ENCODE peak calls at places on chromosomes 13 and 19, in seven cellular contexts. M is A549, Y is HTR-8/SVneo, I is type B pancreatic cell, H is hepatic stellate cell, J is amygdala, U is uterus. Q is an unnamed sample.

GRCh38 chr19:18736415-18737336 is 53.2 kb downstream of the CRTC1 start:
- DNase-seq in M (no peak), Y (no peak), I (no peak), H (no peak), J (no peak), U (no peak), Q (no peak)

GRCh38 chr13:21511841-21512240 is 52.7 kb upstream of the ZDHHC20 start:
- DNase-seq in M (no peak), Y (no peak), I (no peak), H (no peak), J (no peak), U (no peak), Q (no peak)

GRCh38 chr19:41478171-41478570 is 35.2 kb downstream of the ERICH4 start:
- DNase-seq in M (no peak), Y (no peak), I (no peak), H (no peak), J (no peak), U (no peak), Q (no peak)

GRCh38 chr13:46992383-46992952 is 95.6 kb upstream of the HTR2A start:
- DNase-seq in M (peak; percentile 9), Y (no peak), I (no peak), H (peak; percentile 6), J (no peak), U (no peak), Q (no peak)

GRCh38 chr13:79404985-79405384 is 1.1 kb downstream of the RBM26 start:
- DNase-seq in M (no peak), Y (no peak), I (no peak), H (no peak), J (no peak), U (no peak), Q (no peak)

GRCh38 chr19:20616071-20616470 is 45.3 kb downstream of the ZNF626 start:
- DNase-seq in M (no peak), Y (no peak), I (no peak), H (no peak), J (no peak), U (no peak), Q (no peak)

GRCh38 chr13:63636231-63636993 is 2220.8 kb upstream of the PCDH20 start:
- DNase-seq in M (peak; percentile 14), Y (no peak), I (no peak), H (no peak), J (no peak), U (no peak), Q (no peak)

GRCh38 chr19:4870025-4870700 is 2.7 kb upstream of the PLIN3 start:
- DNase-seq in M (peak; percentile 93), Y (peak; percentile 68), I (no peak), H (peak; percentile 91), J (no peak), U (peak; percentile 24), Q (no peak)

GRCh38 chr19:45705710-45706415 is 13.4 kb downstream of the QPCTL start:
- DNase-seq in M (no peak), Y (no peak), I (no peak), H (no peak), J (no peak), U (no peak), Q (no peak)

GRCh38 chr19:56595548-56595899 is 422 bp downstream of the ZNF71 start:
- DNase-seq in M (no peak), Y (no peak), I (no peak), H (no peak), J (no peak), U (no peak), Q (no peak)

GRCh38 chr19:15640294-15640903 is at the start of gene CYP4F3:
- DNase-seq in M (peak; percentile 96), Y (no peak), I (no peak), H (no peak), J (peak; percentile 1), U (no peak), Q (no peak)

GRCh38 chr13:109883181-109884180 is 97.1 kb upstream of the IRS2 start:
- DNase-seq in M (no peak), Y (no peak), I (no peak), H (no peak), J (no peak), U (no peak), Q (no peak)

GRCh38 chr19:39192846-39193245 is 3.9 kb upstream of the NCCRP1 start:
- DNase-seq in M (no peak), Y (no peak), I (no peak), H (no peak), J (no peak), U (no peak), Q (no peak)

GRCh38 chr19:49932731-49933131 is 3.4 kb upstream of the NUP62 start:
- DNase-seq in M (no peak), Y (no peak), I (no peak), H (no peak), J (no peak), U (no peak), Q (no peak)

GRCh38 chr13:32262619-32263018 is 52.5 kb downstream of the ZAR1L start:
- DNase-seq in M (no peak), Y (no peak), I (no peak), H (no peak), J (no peak), U (no peak), Q (no peak)

GRCh38 chr13:110185696-110186095 is 121.3 kb downstream of the COL4A1 start:
- DNase-seq in M (no peak), Y (no peak), I (no peak), H (no peak), J (no peak), U (no peak), Q (no peak)

GRCh38 chr13:49366841-49367240 is 77.0 kb downstream of the CAB39L start:
- DNase-seq in M (no peak), Y (no peak), I (no peak), H (no peak), J (no peak), U (no peak), Q (no peak)

GRCh38 chr19:3678188-3678587 is 22.1 kb downstream of the PIP5K1C start:
- DNase-seq in M (no peak), Y (no peak), I (no peak), H (no peak), J (no peak), U (no peak), Q (no peak)

GRCh38 chr19:44757057-44757734 is 8.7 kb downstream of the BCL3 start:
- DNase-seq in M (no peak), Y (no peak), I (no peak), H (peak; percentile 52), J (peak; percentile 25), U (peak; percentile 73), Q (no peak)

GRCh38 chr19:5926641-5927438 is 12.8 kb downstream of the CAPS start:
- DNase-seq in M (no peak), Y (no peak), I (no peak), H (peak; percentile 65), J (no peak), U (peak; percentile 81), Q (no peak)

GRCh38 chr19:47112166-47112663 is 1.4 kb downstream of the ZC3H4 start:
- DNase-seq in M (peak; percentile 89), Y (peak; percentile 65), I (peak; percentile 85), H (peak; percentile 69), J (peak; percentile 63), U (peak; percentile 89), Q (peak; percentile 70)

GRCh38 chr13:96994030-96994848 is at the start of gene OXGR1:
- DNase-seq in M (no peak), Y (no peak), I (no peak), H (no peak), J (peak; percentile 20), U (no peak), Q (no peak)

GRCh38 chr19:38039966-38040365 is 133.0 kb downstream of the SIPA1L3 start:
- DNase-seq in M (peak; percentile 86), Y (peak; percentile 53), I (no peak), H (peak; percentile 87), J (no peak), U (no peak), Q (no peak)